ENCODE peak calls at places on chromosomes 6 and 20, in seven cellular contexts. One of them, this sample, is unnamed.
A peak's percentile ranks its signal among the peaks of the same experiment; 100 is the strongest.

GRCh38 chr20:61333484-61334108 is 81.5 kb downstream of the CDH4 start:
- DNase-seq in occipital lobe: no peak
- DNase-seq in breast epithelium: no peak
- DNase-seq in endothelial cell: no peak
- DNase-seq in astrocyte of the spinal cord: no peak
- DNase-seq in GM23248: no peak
- DNase-seq in fibroblast of lung: no peak
- DNase-seq in this sample: no peak

GRCh38 chr6:72248621-72249020 is 362.3 kb downstream of the RIMS1 start:
- DNase-seq in breast epithelium: no peak
- DNase-seq in GM23248: no peak
- DNase-seq in occipital lobe: no peak
- DNase-seq in fibroblast of lung: peak; percentile 30
- DNase-seq in astrocyte of the spinal cord: no peak
- DNase-seq in endothelial cell: no peak
- DNase-seq in this sample: no peak

GRCh38 chr6:159970659-159971063 is 1.8 kb downstream of the IGF2R start:
- DNase-seq in endothelial cell: no peak
- DNase-seq in occipital lobe: no peak
- DNase-seq in fibroblast of lung: no peak
- DNase-seq in GM23248: no peak
- DNase-seq in breast epithelium: no peak
- DNase-seq in astrocyte of the spinal cord: no peak
- DNase-seq in this sample: no peak

GRCh38 chr6:70314240-70314639 is 11.4 kb upstream of the COL9A1 start:
- DNase-seq in breast epithelium: no peak
- DNase-seq in fibroblast of lung: peak; percentile 6
- DNase-seq in astrocyte of the spinal cord: no peak
- DNase-seq in GM23248: peak; percentile 19
- DNase-seq in endothelial cell: no peak
- DNase-seq in occipital lobe: no peak
- DNase-seq in this sample: no peak

GRCh38 chr20:20369353-20370086 is 1.6 kb downstream of the INSM1 start:
- DNase-seq in fibroblast of lung: no peak
- DNase-seq in astrocyte of the spinal cord: no peak
- DNase-seq in breast epithelium: no peak
- DNase-seq in occipital lobe: no peak
- DNase-seq in GM23248: no peak
- DNase-seq in endothelial cell: peak; percentile 13
- DNase-seq in this sample: no peak

GRCh38 chr20:4726710-4727391 is 5.1 kb downstream of the PRND start:
- DNase-seq in fibroblast of lung: peak; percentile 93
- DNase-seq in occipital lobe: no peak
- DNase-seq in astrocyte of the spinal cord: peak; percentile 42
- DNase-seq in endothelial cell: no peak
- DNase-seq in breast epithelium: no peak
- DNase-seq in GM23248: peak; percentile 92
- DNase-seq in this sample: peak; percentile 40

GRCh38 chr20:1895674-1896496 is 678 bp downstream of the SIRPA start:
- DNase-seq in breast epithelium: peak; percentile 57
- DNase-seq in endothelial cell: no peak
- DNase-seq in GM23248: peak; percentile 65
- DNase-seq in astrocyte of the spinal cord: peak; percentile 8
- DNase-seq in fibroblast of lung: peak; percentile 30
- DNase-seq in occipital lobe: no peak
- DNase-seq in this sample: no peak

GRCh38 chr6:21402368-21402767 is 191.2 kb upstream of the SOX4 start:
- DNase-seq in fibroblast of lung: peak; percentile 62
- DNase-seq in GM23248: peak; percentile 83
- DNase-seq in endothelial cell: no peak
- DNase-seq in breast epithelium: peak; percentile 28
- DNase-seq in astrocyte of the spinal cord: peak; percentile 15
- DNase-seq in occipital lobe: no peak
- DNase-seq in this sample: no peak

GRCh38 chr6:56552212-56553130 is 90.2 kb downstream of the DST start:
- DNase-seq in GM23248: peak; percentile 79
- DNase-seq in occipital lobe: no peak
- DNase-seq in astrocyte of the spinal cord: peak; percentile 62
- DNase-seq in fibroblast of lung: no peak
- DNase-seq in breast epithelium: no peak
- DNase-seq in endothelial cell: no peak
- DNase-seq in this sample: peak; percentile 37

GRCh38 chr6:14516947-14517346 is 399.4 kb downstream of the CD83 start:
- DNase-seq in breast epithelium: no peak
- DNase-seq in endothelial cell: no peak
- DNase-seq in GM23248: peak; percentile 38
- DNase-seq in fibroblast of lung: no peak
- DNase-seq in occipital lobe: no peak
- DNase-seq in astrocyte of the spinal cord: no peak
- DNase-seq in this sample: no peak

GRCh38 chr20:1323830-1324597 is 4.9 kb downstream of the SDCBP2 start:
- DNase-seq in occipital lobe: no peak
- DNase-seq in GM23248: no peak
- DNase-seq in endothelial cell: no peak
- DNase-seq in astrocyte of the spinal cord: no peak
- DNase-seq in breast epithelium: no peak
- DNase-seq in fibroblast of lung: no peak
- DNase-seq in this sample: no peak

GRCh38 chr20:13220194-13220856 is 749 bp upstream of the ISM1 start:
- DNase-seq in occipital lobe: no peak
- DNase-seq in astrocyte of the spinal cord: peak; percentile 23
- DNase-seq in breast epithelium: peak; percentile 71
- DNase-seq in fibroblast of lung: peak; percentile 34
- DNase-seq in endothelial cell: peak; percentile 67
- DNase-seq in GM23248: peak; percentile 54
- DNase-seq in this sample: no peak

GRCh38 chr6:47033029-47033796 is 8.9 kb downstream of the ADGRF1 start:
- DNase-seq in astrocyte of the spinal cord: no peak
- DNase-seq in breast epithelium: no peak
- DNase-seq in fibroblast of lung: no peak
- DNase-seq in occipital lobe: no peak
- DNase-seq in endothelial cell: no peak
- DNase-seq in GM23248: no peak
- DNase-seq in this sample: no peak

GRCh38 chr6:44667226-44667625 is 279.7 kb downstream of the CDC5L start:
- DNase-seq in endothelial cell: no peak
- DNase-seq in occipital lobe: no peak
- DNase-seq in fibroblast of lung: peak; percentile 75
- DNase-seq in astrocyte of the spinal cord: peak; percentile 96
- DNase-seq in breast epithelium: no peak
- DNase-seq in GM23248: peak; percentile 94
- DNase-seq in this sample: peak; percentile 87

GRCh38 chr20:62965363-62965771 is 12.9 kb downstream of the SLC17A9 start:
- DNase-seq in breast epithelium: no peak
- DNase-seq in endothelial cell: no peak
- DNase-seq in GM23248: no peak
- DNase-seq in fibroblast of lung: no peak
- DNase-seq in occipital lobe: no peak
- DNase-seq in astrocyte of the spinal cord: no peak
- DNase-seq in this sample: no peak

GRCh38 chr20:43662943-43663655 is 3.8 kb upstream of the MYBL2 start:
- DNase-seq in breast epithelium: no peak
- DNase-seq in fibroblast of lung: no peak
- DNase-seq in occipital lobe: no peak
- DNase-seq in endothelial cell: no peak
- DNase-seq in GM23248: peak; percentile 53
- DNase-seq in astrocyte of the spinal cord: no peak
- DNase-seq in this sample: no peak

GRCh38 chr20:58092871-58093270 is 135.6 kb downstream of the ANKRD60 start:
- DNase-seq in astrocyte of the spinal cord: no peak
- DNase-seq in GM23248: no peak
- DNase-seq in breast epithelium: no peak
- DNase-seq in fibroblast of lung: no peak
- DNase-seq in endothelial cell: no peak
- DNase-seq in occipital lobe: no peak
- DNase-seq in this sample: no peak

GRCh38 chr20:39800548-39800947 is 838.4 kb downstream of the DHX35 start:
- DNase-seq in fibroblast of lung: peak; percentile 83
- DNase-seq in endothelial cell: no peak
- DNase-seq in breast epithelium: no peak
- DNase-seq in GM23248: peak; percentile 92
- DNase-seq in occipital lobe: no peak
- DNase-seq in astrocyte of the spinal cord: peak; percentile 82
- DNase-seq in this sample: peak; percentile 54

GRCh38 chr6:56311086-56311485 is 63.7 kb upstream of the COL21A1 start:
- DNase-seq in GM23248: peak; percentile 5
- DNase-seq in endothelial cell: no peak
- DNase-seq in breast epithelium: no peak
- DNase-seq in astrocyte of the spinal cord: no peak
- DNase-seq in occipital lobe: no peak
- DNase-seq in fibroblast of lung: peak; percentile 54
- DNase-seq in this sample: no peak

GRCh38 chr6:54892831-54893230 is 46.3 kb downstream of the FAM83B start:
- DNase-seq in GM23248: peak; percentile 69
- DNase-seq in fibroblast of lung: peak; percentile 63
- DNase-seq in endothelial cell: no peak
- DNase-seq in occipital lobe: no peak
- DNase-seq in astrocyte of the spinal cord: peak; percentile 67
- DNase-seq in breast epithelium: no peak
- DNase-seq in this sample: peak; percentile 63

GRCh38 chr6:78483546-78483945 is 383.8 kb upstream of the IRAK1BP1 start:
- DNase-seq in fibroblast of lung: no peak
- DNase-seq in breast epithelium: no peak
- DNase-seq in endothelial cell: no peak
- DNase-seq in GM23248: peak; percentile 79
- DNase-seq in astrocyte of the spinal cord: no peak
- DNase-seq in occipital lobe: no peak
- DNase-seq in this sample: no peak

GRCh38 chr6:63789699-63790098 is 154.1 kb downstream of the PHF3 start:
- DNase-seq in astrocyte of the spinal cord: no peak
- DNase-seq in fibroblast of lung: no peak
- DNase-seq in occipital lobe: no peak
- DNase-seq in endothelial cell: no peak
- DNase-seq in GM23248: no peak
- DNase-seq in breast epithelium: no peak
- DNase-seq in this sample: no peak

GRCh38 chr20:57547250-57547649 is 13.7 kb upstream of the PCK1 start:
- DNase-seq in occipital lobe: no peak
- DNase-seq in astrocyte of the spinal cord: no peak
- DNase-seq in fibroblast of lung: peak; percentile 4
- DNase-seq in breast epithelium: no peak
- DNase-seq in GM23248: peak; percentile 12
- DNase-seq in endothelial cell: no peak
- DNase-seq in this sample: no peak

GRCh38 chr20:24445510-24446170 is 23.8 kb upstream of the SYNDIG1 start:
- DNase-seq in fibroblast of lung: no peak
- DNase-seq in GM23248: no peak
- DNase-seq in endothelial cell: no peak
- DNase-seq in occipital lobe: no peak
- DNase-seq in breast epithelium: no peak
- DNase-seq in astrocyte of the spinal cord: no peak
- DNase-seq in this sample: no peak

GRCh38 chr20:2005831-2006426 is 12.1 kb upstream of the PDYN start:
- DNase-seq in astrocyte of the spinal cord: peak; percentile 54
- DNase-seq in endothelial cell: peak; percentile 87
- DNase-seq in occipital lobe: no peak
- DNase-seq in fibroblast of lung: peak; percentile 50
- DNase-seq in GM23248: peak; percentile 74
- DNase-seq in breast epithelium: peak; percentile 19
- DNase-seq in this sample: peak; percentile 23

GRCh38 chr6:16352258-16352635 is 113.9 kb downstream of the GMPR start:
- DNase-seq in breast epithelium: no peak
- DNase-seq in astrocyte of the spinal cord: peak; percentile 70
- DNase-seq in occipital lobe: no peak
- DNase-seq in fibroblast of lung: peak; percentile 62
- DNase-seq in GM23248: peak; percentile 86
- DNase-seq in endothelial cell: no peak
- DNase-seq in this sample: no peak

GRCh38 chr20:38278150-38278549 is 17.6 kb upstream of the KIAA1755 start:
- DNase-seq in endothelial cell: no peak
- DNase-seq in occipital lobe: no peak
- DNase-seq in GM23248: no peak
- DNase-seq in astrocyte of the spinal cord: peak; percentile 90
- DNase-seq in fibroblast of lung: peak; percentile 45
- DNase-seq in breast epithelium: no peak
- DNase-seq in this sample: no peak

GRCh38 chr20:4957939-4958362 is 43.4 kb downstream of the SLC23A2 start:
- DNase-seq in GM23248: peak; percentile 51
- DNase-seq in endothelial cell: no peak
- DNase-seq in breast epithelium: no peak
- DNase-seq in astrocyte of the spinal cord: no peak
- DNase-seq in occipital lobe: no peak
- DNase-seq in fibroblast of lung: no peak
- DNase-seq in this sample: peak; percentile 44

GRCh38 chr6:7235712-7236311 is 77.2 kb downstream of the SSR1 start:
- DNase-seq in GM23248: no peak
- DNase-seq in endothelial cell: no peak
- DNase-seq in breast epithelium: peak; percentile 75
- DNase-seq in occipital lobe: no peak
- DNase-seq in fibroblast of lung: no peak
- DNase-seq in astrocyte of the spinal cord: no peak
- DNase-seq in this sample: no peak

This sample was measured in non-pigmented ciliary epithelial cell.